ENCODE peak calls at places on chromosomes 12 and 14, in four cellular contexts. H, Z, J and T are unnamed samples.

GRCh38 chr12:64730585-64730964 is 28.6 kb downstream of the GNS start:
- DNase-seq in H (no peak), Z (no peak), J (no peak), T (no peak)

GRCh38 chr12:58443273-58443980 is 476.9 kb downstream of the LRIG3 start:
- DNase-seq in H (peak; percentile 13), Z (no peak), J (no peak), T (no peak)

GRCh38 chr12:120845696-120846095 is 58.5 kb downstream of the SPPL3 start:
- DNase-seq in H (no peak), Z (no peak), J (no peak), T (no peak)

GRCh38 chr12:65518771-65519170 is 240.3 kb downstream of the MSRB3 start:
- DNase-seq in H (no peak), Z (no peak), J (no peak), T (no peak)

GRCh38 chr12:90953956-90954421 is 987 bp downstream of the CCER1 start:
- DNase-seq in H (no peak), Z (no peak), J (no peak), T (no peak)

GRCh38 chr14:100558226-100558625 is 29.0 kb downstream of the BEGAIN start:
- DNase-seq in H (no peak), Z (no peak), J (no peak), T (no peak)

GRCh38 chr12:117640511-117640910 is 279.1 kb upstream of the NOS1 start:
- DNase-seq in H (no peak), Z (no peak), J (no peak), T (no peak)

GRCh38 chr14:58492044-58492443 is 64.5 kb downstream of the KIAA0586 start:
- DNase-seq in H (no peak), Z (no peak), J (no peak), T (no peak)

GRCh38 chr12:94134226-94134795 is 14.1 kb upstream of the PLXNC1 start:
- DNase-seq in H (peak; percentile 62), Z (no peak), J (no peak), T (no peak)

GRCh38 chr14:102280376-102280962 is 24.5 kb downstream of the MOK start:
- DNase-seq in H (peak; percentile 99), Z (no peak), J (no peak), T (no peak)

GRCh38 chr12:107402041-107403022 is 283.3 kb upstream of the PWP1 start:
- DNase-seq in H (peak; percentile 62), Z (no peak), J (no peak), T (no peak)

GRCh38 chr12:7019043-7019569 is 830 bp upstream of the LPCAT3 start:
- DNase-seq in H (no peak), Z (no peak), J (no peak), T (no peak)

GRCh38 chr12:47783024-47783755 is 10.2 kb downstream of the SLC48A1 start:
- DNase-seq in H (no peak), Z (peak; percentile 69), J (no peak), T (no peak)